ENCODE peak calls at places on chromosomes 16 and 17, in six cellular contexts. D is activated T-helper 1 cell treated with anti-CD3 and anti-CD28 coated beads, Interleukin-2, amount 50 U/mL, for 16 hours; C is type B pancreatic cell; T is sciatic nerve; H is activated CD8-positive, alpha-beta T cell treated with anti-CD3 and anti-CD28 coated beads for 36 hours; N is activated naive CD4-positive, alpha-beta T cell treated with Interleukin-2 at 50 U/mL for 16 hours. U is an unnamed sample.

GRCh38 chr17:80918731-80919130 is 72.9 kb upstream of the CHMP6 start:
- DNase-seq in H (no peak), C (no peak), T (peak; percentile 23), N (no peak), D (no peak), U (no peak)

GRCh38 chr17:82787081-82787848 is 35.4 kb downstream of the TBCD start:
- DNase-seq in H (no peak), C (no peak), N (no peak), D (no peak), T (no peak), U (no peak)

GRCh38 chr16:56985962-56986360 is 3.4 kb upstream of the NLRC5 start:
- DNase-seq in C (no peak), D (no peak), H (no peak), T (no peak), N (no peak), U (no peak)

GRCh38 chr17:12927541-12928425 is 90.0 kb downstream of the ELAC2 start:
- DNase-seq in T (peak; percentile 66), C (no peak), N (no peak), H (no peak), D (no peak), U (no peak)

GRCh38 chr16:77833906-77834599 is 45.7 kb downstream of the VAT1L start:
- DNase-seq in H (no peak), C (no peak), T (no peak), N (no peak), D (no peak), U (peak; percentile 44)

GRCh38 chr16:27840311-27841060 is 223.0 kb downstream of the GSG1L start:
- DNase-seq in C (no peak), N (no peak), H (no peak), T (peak; percentile 34), D (no peak), U (no peak)

GRCh38 chr17:42578282-42578869 is 847 bp upstream of the PSMC3IP start:
- DNase-seq in T (peak; percentile 84), D (no peak), H (peak; percentile 93), N (peak; percentile 76), C (peak; percentile 79), U (peak; percentile 60)

GRCh38 chr16:63067141-63067540 is 1030.9 kb upstream of the CDH8 start:
- DNase-seq in H (no peak), C (no peak), N (no peak), D (no peak), T (no peak), U (no peak)

GRCh38 chr17:17938388-17939107 is 33.7 kb downstream of the TOM1L2 start:
- DNase-seq in H (no peak), N (no peak), T (no peak), C (no peak), D (no peak), U (no peak)

GRCh38 chr17:64063766-64064224 is 43.4 kb upstream of the ICAM2 start:
- DNase-seq in N (peak; percentile 68), C (no peak), D (no peak), H (peak; percentile 78), T (peak; percentile 71), U (no peak)

GRCh38 chr17:64982139-64982802 is 63.0 kb upstream of the LRRC37A3 start:
- DNase-seq in C (no peak), D (no peak), T (no peak), H (no peak), N (no peak), U (no peak)

GRCh38 chr16:51490866-51491265 is 339.8 kb upstream of the SALL1 start:
- DNase-seq in H (no peak), D (no peak), N (no peak), T (no peak), C (no peak), U (no peak)

GRCh38 chr17:45423936-45424335 is 8.7 kb downstream of the ARHGAP27 start:
- DNase-seq in T (no peak), C (no peak), H (no peak), D (no peak), N (no peak), U (no peak)

GRCh38 chr16:16938009-16938408 is 532.8 kb downstream of the XYLT1 start:
- DNase-seq in H (no peak), N (no peak), T (no peak), D (no peak), C (no peak), U (no peak)

GRCh38 chr17:55683554-55684315 is 38.9 kb downstream of the TMEM100 start:
- DNase-seq in C (no peak), D (no peak), T (no peak), N (no peak), H (no peak), U (no peak)

GRCh38 chr17:32654351-32654750 is 167.6 kb downstream of the CDK5R1 start:
- DNase-seq in C (no peak), H (no peak), D (no peak), T (no peak), N (no peak), U (no peak)

GRCh38 chr17:63702223-63702577 is 2.3 kb upstream of the LIMD2 start:
- DNase-seq in N (peak; percentile 61), T (peak; percentile 63), H (peak; percentile 78), C (no peak), D (peak; percentile 48), U (no peak)

GRCh38 chr16:3170440-3171180 is 17.4 kb upstream of the OR1F1 start:
- DNase-seq in N (peak; percentile 18), T (no peak), H (peak; percentile 69), D (no peak), C (no peak), U (no peak)

GRCh38 chr17:17151541-17151940 is 54.6 kb downstream of the PLD6 start:
- DNase-seq in D (no peak), N (no peak), H (no peak), T (no peak), C (no peak), U (no peak)

GRCh38 chr17:73283841-73284282 is 22.2 kb upstream of the CPSF4L start:
- DNase-seq in C (no peak), H (no peak), T (no peak), D (no peak), N (no peak), U (no peak)

U was measured in foreskin melanocyte.